ENCODE peak calls at places on chromosomes 13 and 19, in six cellular contexts. I is transverse colon, S is HCT116, H is K562, P is breast epithelium, Y is GM12892. O is an unnamed sample.
A peak's percentile ranks its signal among the peaks of the same experiment; 100 is the strongest.

GRCh38 chr19:56477429-56478338 is 539 bp upstream of the ZNF667 start:
- DNase-seq in I (peak; percentile 73), S (no peak), H (peak; percentile 16), P (peak; percentile 89), Y (no peak), O (no peak)

GRCh38 chr13:23655321-23655720 is 85.1 kb downstream of the TNFRSF19 start:
- DNase-seq in I (no peak), S (no peak), H (no peak), P (no peak), Y (no peak), O (no peak)

GRCh38 chr13:93039131-93039530 is 187.5 kb upstream of the GPC6 start:
- DNase-seq in I (no peak), S (no peak), H (no peak), P (no peak), Y (no peak), O (no peak)

GRCh38 chr19:16581145-16581970 is 9.1 kb upstream of the SLC35E1 start:
- DNase-seq in I (no peak), S (no peak), H (no peak), P (no peak), Y (no peak), O (no peak)

GRCh38 chr19:35742121-35742724 is at the start of gene IGFLR1:
- DNase-seq in I (peak; percentile 67), S (no peak), H (no peak), P (no peak), Y (no peak), O (peak; percentile 49)

GRCh38 chr19:492091-492531 is 4.2 kb upstream of the MADCAM1 start:
- DNase-seq in I (no peak), S (no peak), H (peak; percentile 72), P (no peak), Y (no peak), O (no peak)

GRCh38 chr19:14028901-14029300 is 953 bp downstream of the RLN3 start:
- DNase-seq in I (no peak), S (no peak), H (no peak), P (no peak), Y (no peak), O (no peak)

GRCh38 chr19:54160182-54160811 is 776 bp upstream of the LENG1 start:
- DNase-seq in I (no peak), S (no peak), H (peak; percentile 57), P (no peak), Y (no peak), O (no peak)

GRCh38 chr19:19524053-19524452 is 4.7 kb upstream of the YJEFN3 start:
- DNase-seq in I (no peak), S (no peak), H (no peak), P (no peak), Y (no peak), O (no peak)

DNA sequence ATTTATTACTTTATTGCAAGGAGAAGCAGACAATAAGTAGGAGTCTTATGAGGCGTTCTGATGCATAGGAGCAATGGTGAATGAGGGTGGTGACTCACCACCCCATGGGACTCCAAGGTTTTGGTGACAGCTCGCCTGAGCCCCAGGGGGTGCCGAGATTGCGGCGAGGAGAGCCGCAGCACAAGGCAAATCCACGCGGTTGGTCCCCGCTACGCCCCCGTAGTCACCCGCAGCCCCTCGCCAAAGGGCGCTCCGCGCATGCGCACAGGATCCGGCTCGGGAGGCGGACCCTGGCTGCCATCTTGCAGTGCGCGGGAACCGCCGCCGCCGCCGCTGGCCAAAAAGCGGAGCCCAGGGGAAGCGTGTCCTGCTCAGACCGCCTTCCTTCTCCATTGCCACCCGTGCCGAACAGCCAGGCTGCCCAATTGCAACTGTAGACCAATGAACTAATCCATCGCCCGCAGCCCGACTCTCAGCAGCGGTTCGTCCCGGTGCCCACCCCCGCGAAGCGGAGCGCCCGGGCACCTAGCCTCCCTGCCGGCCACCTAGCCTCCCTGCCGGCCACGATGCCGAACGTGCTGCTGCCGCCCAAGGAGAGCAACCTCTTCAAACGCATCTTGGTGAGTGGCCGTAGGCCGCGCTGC is at the start of gene NAA16:
- DNase-seq in I (peak; percentile 89), S (peak; percentile 77), H (peak; percentile 92), P (peak; percentile 85), Y (peak; percentile 92), O (peak; percentile 89)
- TF ChIP-seq POLR2A in I (peak; percentile 58), S (peak; percentile 72), H (peak; percentile 81), P (peak; percentile 44), Y (peak; percentile 83), O (peak; percentile 59)

GRCh38 chr19:46330319-46330918 is 16.5 kb upstream of the PPP5C start:
- DNase-seq in I (no peak), S (no peak), H (no peak), P (no peak), Y (no peak), O (no peak)
- TF ChIP-seq POLR2AphosphoS5 in I (no peak), S (no peak), H (no peak), P (no peak), Y (no peak), O (no peak)

DNA sequence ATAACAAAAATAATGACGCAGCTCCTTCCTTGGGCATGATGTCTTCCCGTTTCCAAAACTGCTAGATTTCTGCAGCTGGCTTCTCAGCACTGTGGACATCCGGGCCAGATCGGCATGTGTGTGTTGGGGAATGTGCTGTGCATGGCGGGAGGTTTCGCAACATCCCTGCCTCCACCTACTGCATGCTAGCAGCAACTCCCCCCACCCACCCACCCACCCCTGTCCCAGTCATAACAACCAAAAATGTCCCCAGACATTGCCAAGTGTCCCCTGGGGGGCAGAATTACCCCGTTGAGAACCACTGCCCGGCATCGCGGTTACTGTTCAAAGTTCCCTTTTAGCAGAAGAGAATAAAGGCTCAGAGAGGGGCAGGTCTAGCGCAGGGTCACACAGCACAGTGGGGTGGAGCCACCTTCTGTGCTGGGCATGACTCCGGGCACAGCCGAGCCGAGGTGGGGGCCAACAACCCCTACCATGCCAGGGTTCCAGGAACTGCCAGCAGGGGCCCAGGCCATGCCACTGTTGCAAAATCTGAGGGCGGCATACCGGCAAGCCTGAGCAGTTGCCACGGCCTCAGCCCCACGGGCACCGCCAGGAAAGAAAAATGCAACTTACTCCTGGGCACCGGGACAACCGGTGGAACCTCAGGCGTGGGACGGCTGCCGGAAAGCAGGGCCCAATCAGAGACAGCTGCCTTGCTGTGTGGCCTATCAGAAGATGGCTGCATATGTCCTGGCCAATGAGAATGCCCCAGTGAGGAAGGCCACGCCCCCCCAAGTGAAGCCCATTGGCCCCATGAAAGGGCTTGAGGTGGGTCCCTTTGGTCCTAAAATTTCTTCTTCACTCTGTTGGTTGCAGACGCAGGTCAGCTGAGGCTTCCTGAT is 22.5 kb upstream of the NFIC start:
- DNase-seq in I (peak; percentile 74), S (peak; percentile 87), H (peak; percentile 91), P (peak; percentile 95), Y (peak; percentile 83), O (peak; percentile 59)
- TF ChIP-seq POLR2A in I (no peak), S (peak; percentile 29), H (no peak), P (peak; percentile 10), Y (no peak), O (no peak)

GRCh38 chr13:39402221-39402620 is 200.8 kb downstream of the LHFPL6 start:
- DNase-seq in I (no peak), S (no peak), H (no peak), P (no peak), Y (no peak), O (no peak)

GRCh38 chr13:39405596-39405995 is 197.4 kb downstream of the LHFPL6 start:
- DNase-seq in I (no peak), S (no peak), H (no peak), P (no peak), Y (no peak), O (no peak)

GRCh38 chr13:39405107-39405506 is 197.9 kb downstream of the LHFPL6 start:
- DNase-seq in I (no peak), S (no peak), H (no peak), P (no peak), Y (no peak), O (no peak)

GRCh38 chr13:39401091-39401647 is 201.8 kb downstream of the LHFPL6 start:
- DNase-seq in I (no peak), S (no peak), H (no peak), P (no peak), Y (no peak), O (no peak)

GRCh38 chr13:39401756-39402155 is 201.2 kb downstream of the LHFPL6 start:
- DNase-seq in I (no peak), S (no peak), H (peak; percentile 6), P (no peak), Y (no peak), O (no peak)
- TF ChIP-seq POLR2AphosphoS5 in I (no peak), S (no peak), H (no peak), P (no peak), Y (no peak), O (no peak)

GRCh38 chr19:7445104-7445503 is 43.7 kb downstream of the PEX11G start:
- DNase-seq in I (no peak), S (no peak), H (no peak), P (no peak), Y (no peak), O (no peak)
- TF ChIP-seq POLR2A in I (no peak), S (no peak), H (no peak), P (no peak), Y (no peak), O (no peak)

DNA sequence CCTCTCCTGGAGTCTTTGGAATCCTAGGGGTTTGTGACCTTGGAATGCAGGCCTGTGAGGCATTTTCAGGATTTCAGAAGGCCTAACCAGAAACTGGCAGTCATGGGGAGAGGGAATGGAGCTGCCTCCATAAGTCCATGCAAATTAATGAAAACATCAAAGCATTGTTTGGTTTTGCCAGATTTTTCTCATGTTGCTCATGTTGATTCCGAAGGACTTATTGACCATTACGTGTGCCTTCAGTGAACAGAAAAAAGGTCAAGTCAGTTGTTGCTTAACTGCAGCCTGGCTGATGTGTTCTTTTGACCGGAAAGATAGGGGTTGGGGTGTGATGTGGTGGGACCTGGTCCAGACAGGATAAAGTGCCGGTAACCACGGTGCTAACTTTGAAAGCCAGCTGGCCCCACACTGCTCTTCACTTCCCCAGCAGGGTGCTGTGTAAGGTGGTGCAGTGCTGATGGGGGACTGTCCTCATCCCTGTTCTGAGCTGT is 3.6 kb downstream of the RNF113B start:
- DNase-seq in I (peak; percentile 15), S (peak; percentile 29), H (no peak), P (no peak), Y (no peak), O (no peak)
- TF ChIP-seq POLR2AphosphoS5 in I (peak; percentile 39), S (no peak), H (no peak), P (peak; percentile 8), Y (no peak), O (no peak)

GRCh38 chr13:111565400-111565799 is 245.0 kb downstream of the TEX29 start:
- DNase-seq in I (no peak), S (no peak), H (no peak), P (no peak), Y (no peak), O (no peak)
- TF ChIP-seq POLR2A in I (no peak), S (no peak), H (no peak), P (no peak), Y (no peak), O (no peak)

O was measured in GM12891.